ENCODE peak calls at places on chromosomes 2 and 18, in seven cellular contexts. G, W, I, S, N, O and T are unnamed samples. For H3K27me3, the result is how much of the 10 kb centered on the place peaks cover.

GRCh38 chr2:197760293-197760657 is 24.8 kb downstream of the BOLL start:
- DNase-seq in G (no peak), W (no peak), I (peak), S (no peak), N (no peak), O (no peak), T (no peak)

GRCh38 chr18:43665239-43665788 is 388.0 kb upstream of the SYT4 start:
- DNase-seq in G (no peak), W (peak), I (no peak), S (no peak), N (peak), O (no peak), T (no peak)

GRCh38 chr2:120205901-120206581 is 17.2 kb downstream of the TMEM185B start:
- DNase-seq in G (no peak), W (peak), I (peak), S (peak), N (peak), O (no peak), T (peak)

GRCh38 chr2:85754313-85755095 is 713 bp downstream of the ATOH8 start:
- DNase-seq in G (no peak), W (peak), I (peak), S (peak), N (peak), O (peak), T (peak)

GRCh38 chr2:31271851-31272267 is 37.9 kb downstream of the EHD3 start:
- DNase-seq in G (no peak), W (no peak), I (peak), S (no peak), N (no peak), O (no peak), T (no peak)

GRCh38 chr2:27773959-27774358 is 2.4 kb downstream of the MRPL33 start:
- DNase-seq in G (no peak), W (no peak), I (no peak), S (no peak), N (no peak), O (no peak), T (no peak)

GRCh38 chr2:101173707-101174295 is 22.6 kb upstream of the TBC1D8 start:
- DNase-seq in G (no peak), W (no peak), I (no peak), S (peak), N (no peak), O (no peak), T (no peak)

GRCh38 chr2:239518286-239519080 is 117.7 kb upstream of the HDAC4 start:
- DNase-seq in G (no peak), W (no peak), I (no peak), S (no peak), N (no peak), O (no peak), T (no peak)

GRCh38 chr18:3212636-3213035 is 7.1 kb downstream of the MYOM1 start:
- DNase-seq in G (no peak), W (no peak), I (no peak), S (no peak), N (no peak), O (no peak), T (no peak)

GRCh38 chr2:182715121-182715895 is 749 bp upstream of the DNAJC10 start:
- DNase-seq in G (no peak), W (peak), I (no peak), S (no peak), N (no peak), O (no peak), T (no peak)

GRCh38 chr18:43009666-43010065 is 105.8 kb downstream of the RIT2 start:
- DNase-seq in G (no peak), W (no peak), I (no peak), S (no peak), N (no peak), O (no peak), T (peak)

GRCh38 chr2:159613515-159614336 is 2.6 kb downstream of the BAZ2B start:
- DNase-seq in G (no peak), W (peak), I (no peak), S (no peak), N (no peak), O (no peak), T (peak)

GRCh38 chr18:45110577-45111506 is 430.2 kb downstream of the SETBP1 start:
- DNase-seq in G (peak), W (no peak), I (no peak), S (no peak), N (no peak), O (no peak), T (no peak)

GRCh38 chr2:9979977-9980376 is 28.5 kb downstream of the GRHL1 start:
- DNase-seq in G (no peak), W (no peak), I (no peak), S (no peak), N (no peak), O (no peak), T (no peak)

GRCh38 chr2:239934571-239935171 is 90.5 kb downstream of the NDUFA10 start:
- DNase-seq in G (peak), W (peak), I (peak), S (peak), N (no peak), O (peak), T (peak)

GRCh38 chr18:24868760-24869237 is 408.4 kb downstream of the HRH4 start:
- DNase-seq in G (no peak), W (peak), I (peak), S (no peak), N (no peak), O (no peak), T (no peak)

GRCh38 chr2:110853516-110853915 is 121.1 kb downstream of the ACOXL start:
- DNase-seq in G (no peak), W (peak), I (peak), S (peak), N (no peak), O (peak), T (peak)

DNA sequence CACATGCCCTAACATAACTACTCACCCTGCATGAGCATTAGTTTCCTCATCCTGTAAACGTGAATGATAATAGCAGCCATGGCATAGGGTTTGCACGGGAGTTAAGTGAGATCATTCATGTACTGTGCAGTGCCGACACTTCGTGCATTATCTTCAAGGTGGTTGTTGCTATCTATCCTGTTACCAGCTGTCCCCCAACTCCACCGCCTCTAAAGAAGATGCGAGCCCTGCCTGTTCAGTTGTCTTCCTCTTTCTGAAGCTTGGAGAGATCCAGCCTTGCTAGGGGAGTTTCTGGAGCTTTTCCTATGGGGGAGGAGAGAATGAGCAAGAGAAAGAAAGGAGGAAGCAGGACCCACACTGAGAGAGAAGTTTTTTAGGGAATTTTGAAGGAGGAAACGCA is 34.4 kb downstream of the YPEL5 start:
- DNase-seq in G (no peak), W (no peak), I (no peak), S (no peak), N (no peak), O (no peak), T (no peak)
- H3K27me3 ChIP-seq in G (under half), W (under half), I (under half), S (under half), N (under half), O (under half), T (under half)

GRCh38 chr18:53603281-53603680 is 621.2 kb downstream of the MBD2 start:
- DNase-seq in G (no peak), W (no peak), I (no peak), S (no peak), N (no peak), O (no peak), T (no peak)
- H3K27me3 ChIP-seq in G (under half), W (under half), I (under half), S (under half), N (under half), O (under half), T (under half)

DNA sequence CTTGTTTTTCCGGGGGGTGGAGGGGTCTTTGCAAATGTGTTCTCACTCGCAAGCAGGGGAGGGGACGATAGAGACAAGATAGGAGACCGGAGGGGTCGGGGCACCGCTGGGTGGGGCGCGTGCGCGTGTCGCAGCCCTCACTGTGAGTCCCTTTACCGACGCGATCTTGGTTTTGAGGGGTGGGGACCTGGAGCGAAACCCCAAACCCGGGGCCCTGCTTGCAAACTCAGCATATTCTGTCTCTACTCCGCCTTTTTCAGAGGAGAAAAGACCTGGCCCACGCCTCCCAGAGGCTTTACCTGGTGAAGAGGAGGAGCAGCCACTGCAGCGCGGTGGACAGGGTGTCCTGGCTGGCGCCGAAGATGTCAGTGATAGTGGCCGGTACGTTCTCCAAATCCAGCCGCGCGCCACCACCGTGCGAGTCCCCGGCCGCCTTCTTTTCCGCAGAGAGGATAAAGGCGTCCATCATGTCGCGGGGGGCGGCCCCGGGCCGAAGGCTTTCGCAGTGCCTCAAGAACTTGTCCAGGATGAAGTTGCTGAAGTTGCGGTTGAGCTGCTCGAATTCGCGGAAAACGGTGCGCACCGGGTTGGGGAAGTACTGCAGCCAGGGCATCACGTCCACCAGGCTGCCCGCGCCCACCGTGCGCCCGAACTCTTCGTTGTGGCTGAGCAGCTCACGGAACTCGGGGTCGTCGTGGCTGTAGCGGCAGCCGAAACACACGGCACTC is 1.7 kb downstream of the CYP1B1 start:
- DNase-seq in G (peak), W (no peak), I (peak), S (no peak), N (no peak), O (no peak), T (no peak)
- H3K27me3 ChIP-seq in G (under half), W (under half), I (under half), S (under half), N (under half), O (under half), T (under half)

GRCh38 chr18:13879937-13880336 is 35.4 kb downstream of the MC2R start:
- DNase-seq in G (no peak), W (no peak), I (no peak), S (no peak), N (no peak), O (no peak), T (no peak)
- H3K27me3 ChIP-seq in G (under half), W (under half), I (under half), S (under half), N (under half), O (under half), T (under half)

GRCh38 chr2:19810148-19810547 is 91.6 kb downstream of the TTC32 start:
- DNase-seq in G (no peak), W (no peak), I (no peak), S (no peak), N (no peak), O (no peak), T (no peak)

GRCh38 chr2:19807346-19807745 is 94.4 kb downstream of the TTC32 start:
- DNase-seq in G (no peak), W (no peak), I (no peak), S (no peak), N (peak), O (no peak), T (no peak)

GRCh38 chr2:19810637-19811036 is 91.1 kb downstream of the TTC32 start:
- DNase-seq in G (no peak), W (no peak), I (no peak), S (no peak), N (peak), O (no peak), T (no peak)

GRCh38 chr2:19807866-19808265 is 93.9 kb downstream of the TTC32 start:
- DNase-seq in G (no peak), W (no peak), I (no peak), S (peak), N (peak), O (no peak), T (no peak)

GRCh38 chr2:19809206-19809605 is 92.6 kb downstream of the TTC32 start:
- DNase-seq in G (no peak), W (no peak), I (no peak), S (no peak), N (peak), O (no peak), T (no peak)
- H3K27me3 ChIP-seq in G (under half), W (under half), I (under half), S (under half), N (under half), O (under half), T (under half)